ENCODE peak calls at places on chromosomes 2 and 18, in nine cellular contexts. R is thoracic aorta, G is PC-3, W is tibial nerve, H is cardiac muscle cell, N is psoas muscle, S is testis, L is upper lobe of right lung, Q is brain microvascular endothelial cell. B is an unnamed sample. For H3K36me3, the result is how much of the 10 kb centered on the place peaks cover.

GRCh38 chr2:144678741-144679140 is 158.8 kb upstream of the ZEB2 start:
- DNase-seq in R (no peak), G (no peak), W (no peak), H (no peak), N (no peak), S (no peak), L (no peak), Q (no peak), B (no peak)

GRCh38 chr2:187875271-187875670 is 321.0 kb upstream of the TFPI start:
- DNase-seq in R (no peak), G (no peak), W (no peak), H (no peak), N (no peak), S (no peak), L (no peak), Q (no peak), B (no peak)

GRCh38 chr18:73987247-73987980 is 160.2 kb downstream of the FBXO15 start:
- DNase-seq in R (no peak), G (peak), W (no peak), H (no peak), N (no peak), S (no peak), L (no peak), Q (peak), B (no peak)

GRCh38 chr2:141791521-141791920 is 339.3 kb downstream of the LRP1B start:
- DNase-seq in R (no peak), G (no peak), W (no peak), H (no peak), N (no peak), S (no peak), L (no peak), Q (no peak), B (no peak)

GRCh38 chr2:126824663-126825062 is 74.0 kb upstream of the TEX51 start:
- DNase-seq in R (no peak), G (no peak), W (no peak), H (no peak), N (no peak), S (no peak), L (no peak), Q (no peak), B (no peak)

GRCh38 chr2:24351981-24352380 is 8.4 kb downstream of the ITSN2 start:
- DNase-seq in R (no peak), G (peak), W (no peak), H (peak), N (no peak), S (no peak), L (no peak), Q (no peak), B (no peak)

GRCh38 chr18:24470022-24470618 is 9.7 kb downstream of the HRH4 start:
- DNase-seq in R (no peak), G (no peak), W (no peak), H (no peak), N (no peak), S (no peak), L (no peak), Q (no peak), B (no peak)

GRCh38 chr2:23620841-23621341 is 235.9 kb downstream of the KLHL29 start:
- DNase-seq in R (no peak), G (no peak), W (no peak), H (peak), N (no peak), S (peak), L (peak), Q (peak), B (peak)

DNA sequence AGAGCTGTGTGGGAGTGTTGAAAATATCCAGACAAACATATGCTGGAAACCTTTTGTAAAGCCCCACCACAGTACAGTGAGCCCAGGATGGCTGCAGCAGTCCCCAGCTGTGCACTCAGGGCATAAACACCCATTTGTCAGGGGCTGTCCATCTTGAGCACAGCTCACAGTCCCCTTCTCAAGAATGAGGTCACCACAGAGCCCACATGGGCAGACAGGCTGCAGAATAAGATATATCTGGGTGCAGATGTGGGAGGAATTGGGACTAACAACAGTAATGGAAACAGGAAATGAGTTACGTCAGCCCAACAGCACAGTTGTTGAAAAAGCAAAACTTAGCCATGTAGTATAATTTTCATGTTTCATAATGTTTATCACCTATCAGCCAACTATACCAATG is 219.6 kb downstream of the ETAA1 start:
- DNase-seq in R (no peak), G (no peak), W (no peak), H (no peak), N (no peak), S (no peak), L (no peak), Q (peak), B (peak)
- TF ChIP-seq CTCF in R (no peak), G (no peak), W (no peak), H (no peak), N (no peak), S (no peak), L (no peak), Q (no peak), B (no peak)

GRCh38 chr2:218961651-218962570 is 2.4 kb downstream of the CDK5R2 start:
- DNase-seq in R (no peak), G (no peak), W (no peak), H (peak), N (no peak), S (no peak), L (no peak), Q (no peak), B (no peak)
- H3K4me3 ChIP-seq in R (no peak), G (peak), W (no peak), H (no peak), N (no peak), S (no peak), L (no peak), Q (no peak), B (no peak)

DNA sequence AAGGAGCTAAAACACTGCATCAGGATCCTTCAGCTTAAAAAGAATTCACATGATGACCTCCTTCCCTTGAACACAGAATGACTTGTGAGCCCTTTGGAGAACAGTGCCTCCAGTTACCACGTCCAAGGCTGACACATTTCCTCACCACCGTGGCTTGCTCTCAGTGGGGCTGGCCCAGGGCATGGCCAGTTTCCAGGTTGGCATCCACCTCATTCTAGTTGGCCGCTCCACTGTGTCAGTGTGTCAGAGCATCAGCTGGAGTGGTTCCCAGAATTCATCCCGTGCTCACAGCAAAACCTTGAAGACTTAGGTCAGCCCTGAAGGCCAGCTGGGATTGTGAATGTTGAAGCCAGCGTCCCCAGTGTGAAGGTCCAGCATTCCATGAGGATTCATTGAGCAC is 158.5 kb downstream of the INSIG2 start:
- DNase-seq in R (no peak), G (peak), W (no peak), H (no peak), N (peak), S (peak), L (no peak), Q (no peak), B (no peak)
- H3K36me3 ChIP-seq in R (under half), G (under half), W (under half), H (under half), N (under half), S (under half), L (under half), Q (under half), B (under half)

GRCh38 chr2:39435974-39436591 is 1.0 kb downstream of the MAP4K3 start:
- DNase-seq in R (no peak), G (peak), W (no peak), H (peak), N (peak), S (peak), L (no peak), Q (no peak), B (peak)
- TF ChIP-seq CTCF in R (no peak), G (no peak), W (no peak), H (no peak), N (no peak), S (no peak), L (no peak), Q (peak), B (no peak)

DNA sequence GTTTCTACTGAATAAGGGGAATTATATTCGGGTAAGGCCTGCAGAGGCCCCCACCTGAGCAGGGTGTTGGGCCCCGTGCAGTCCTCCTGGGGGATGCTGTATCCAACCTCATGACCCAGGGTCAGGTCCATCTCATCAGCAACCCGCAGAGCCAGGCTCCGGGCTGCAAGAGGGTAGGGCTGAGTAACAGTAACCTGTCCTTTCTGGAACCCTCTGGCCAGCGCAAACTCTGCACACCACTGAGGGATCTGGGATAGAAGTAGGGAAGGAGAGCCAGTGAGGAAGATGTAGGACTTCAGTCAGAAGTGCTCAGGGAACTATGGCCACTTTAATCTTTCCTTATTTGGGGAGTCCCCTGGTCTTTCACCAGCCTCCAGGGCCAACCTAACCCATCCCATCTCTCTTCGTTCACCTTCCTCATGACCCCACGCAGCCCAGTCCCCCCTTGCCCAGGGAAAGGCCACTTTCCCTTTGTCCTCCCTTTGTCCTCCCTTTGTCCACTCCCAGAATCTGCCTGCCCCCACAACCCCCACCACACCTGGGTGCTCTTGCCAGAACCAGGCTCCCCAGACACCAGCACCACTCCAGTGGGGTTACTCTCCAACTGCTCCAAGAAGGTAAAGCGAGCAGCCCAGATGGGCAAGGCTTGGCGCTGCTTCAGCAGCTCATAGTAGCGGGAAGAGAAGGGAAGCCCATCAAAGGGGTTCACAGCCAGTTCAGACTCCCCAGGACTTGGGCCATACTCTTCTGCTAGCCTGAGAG is 895 bp downstream of the DQX1 start:
- DNase-seq in R (no peak), G (no peak), W (no peak), H (no peak), N (no peak), S (no peak), L (no peak), Q (no peak), B (no peak)
- H3K4me3 ChIP-seq in R (no peak), G (no peak), W (no peak), H (no peak), N (no peak), S (no peak), L (no peak), Q (no peak), B (no peak)

B was measured in left lung.